ENCODE peak calls at places on chromosomes 2 and 18, in four cellular contexts. K is GM12878, V is HepG2, P is K562. B is an unnamed sample.
A peak's percentile ranks its signal among the peaks of the same experiment; 100 is the strongest.

GRCh38 chr18:25233582-25234362 is 118.2 kb downstream of the ZNF521 start:
- DNase-seq in V (no peak), K (no peak), P (no peak), B (no peak)

GRCh38 chr2:11754705-11755026 is 8.2 kb downstream of the LPIN1 start:
- DNase-seq in K (no peak), V (no peak), P (no peak), B (no peak)

GRCh38 chr2:220961461-220961860 is 610.6 kb downstream of the EPHA4 start:
- DNase-seq in K (no peak), P (no peak), V (no peak), B (no peak)

GRCh38 chr2:9690252-9690651 is 59.5 kb upstream of the YWHAQ start:
- DNase-seq in P (no peak), V (no peak), K (no peak), B (no peak)

GRCh38 chr2:175620035-175620434 is 382.0 kb downstream of the LNPK start:
- DNase-seq in V (no peak), P (no peak), K (no peak), B (no peak)

GRCh38 chr2:102895386-102895785 is 133.6 kb downstream of the TMEM182 start:
- DNase-seq in V (no peak), K (no peak), P (no peak), B (peak; percentile 47)

GRCh38 chr2:33094303-33094702 is 147.6 kb downstream of the LTBP1 start:
- DNase-seq in K (no peak), P (no peak), V (no peak), B (no peak)

GRCh38 chr2:215794829-215795546 is 218.4 kb downstream of the MREG start:
- DNase-seq in V (peak; percentile 72), K (no peak), P (no peak), B (peak; percentile 81)

GRCh38 chr2:233449921-233450853 is 95.9 kb downstream of the DGKD start:
- DNase-seq in V (no peak), K (no peak), P (no peak), B (no peak)

GRCh38 chr2:176445831-176446433 is 176.7 kb downstream of the MTX2 start:
- DNase-seq in V (peak; percentile 13), K (no peak), P (no peak), B (no peak)

GRCh38 chr2:237662671-237663093 is 35.3 kb downstream of the LRRFIP1 start:
- DNase-seq in P (peak; percentile 32), V (peak; percentile 71), K (no peak), B (peak; percentile 96)

GRCh38 chr18:22185298-22185697 is 15.9 kb downstream of the GATA6 start:
- DNase-seq in K (no peak), P (no peak), V (no peak), B (no peak)

GRCh38 chr2:119694994-119695521 is 16.1 kb downstream of the TMEM177 start:
- DNase-seq in K (no peak), P (no peak), V (peak; percentile 66), B (no peak)

GRCh38 chr2:39202639-39203369 is 41.0 kb downstream of the CDKL4 start:
- DNase-seq in P (no peak), V (no peak), K (no peak), B (peak; percentile 56)

GRCh38 chr2:35501076-35501475 is 854.5 kb upstream of the CRIM1 start:
- DNase-seq in K (no peak), V (no peak), P (no peak), B (no peak)

GRCh38 chr2:119149611-119150010 is 8.9 kb downstream of the C1QL2 start:
- DNase-seq in P (no peak), K (no peak), V (no peak), B (no peak)

GRCh38 chr18:68376931-68377330 is 338.0 kb downstream of the TMX3 start:
- DNase-seq in K (no peak), V (no peak), P (no peak), B (no peak)

GRCh38 chr2:240451791-240452470 is 16.5 kb downstream of the GPC1 start:
- DNase-seq in K (no peak), P (no peak), V (no peak), B (no peak)

GRCh38 chr18:39751161-39751560 is 2185.6 kb upstream of the CELF4 start:
- DNase-seq in K (no peak), P (no peak), V (no peak), B (no peak)

GRCh38 chr2:200472853-200473464 is 36.9 kb downstream of the KCTD18 start:
- DNase-seq in P (no peak), V (no peak), K (no peak), B (no peak)

GRCh38 chr2:36352024-36352398 is 3.6 kb upstream of the CRIM1 start:
- DNase-seq in V (peak; percentile 68), P (peak; percentile 44), K (peak; percentile 16), B (peak; percentile 80)

GRCh38 chr2:43139501-43139900 is 86.9 kb downstream of the ZFP36L2 start:
- DNase-seq in V (no peak), P (no peak), K (no peak), B (no peak)

GRCh38 chr2:230665263-230665691 is 47.4 kb upstream of the CAB39 start:
- DNase-seq in V (no peak), P (no peak), K (peak; percentile 73), B (no peak)

GRCh38 chr2:39902103-39902502 is 123.0 kb upstream of the THUMPD2 start:
- DNase-seq in K (no peak), V (no peak), P (no peak), B (no peak)

GRCh38 chr2:232901711-232902578 is 31.9 kb downstream of the SNORC start:
- DNase-seq in K (no peak), V (peak; percentile 60), P (no peak), B (no peak)

GRCh38 chr2:69779258-69779989 is 37.5 kb downstream of the ANXA4 start:
- DNase-seq in V (peak; percentile 31), P (no peak), K (no peak), B (no peak)

GRCh38 chr2:194819367-194819766 is 837.7 kb upstream of the SLC39A10 start:
- DNase-seq in V (no peak), P (no peak), K (no peak), B (peak; percentile 23)
- TF ChIP-seq JUNB in V (no peak), P (no peak), K (no peak), B (no peak)

DNA sequence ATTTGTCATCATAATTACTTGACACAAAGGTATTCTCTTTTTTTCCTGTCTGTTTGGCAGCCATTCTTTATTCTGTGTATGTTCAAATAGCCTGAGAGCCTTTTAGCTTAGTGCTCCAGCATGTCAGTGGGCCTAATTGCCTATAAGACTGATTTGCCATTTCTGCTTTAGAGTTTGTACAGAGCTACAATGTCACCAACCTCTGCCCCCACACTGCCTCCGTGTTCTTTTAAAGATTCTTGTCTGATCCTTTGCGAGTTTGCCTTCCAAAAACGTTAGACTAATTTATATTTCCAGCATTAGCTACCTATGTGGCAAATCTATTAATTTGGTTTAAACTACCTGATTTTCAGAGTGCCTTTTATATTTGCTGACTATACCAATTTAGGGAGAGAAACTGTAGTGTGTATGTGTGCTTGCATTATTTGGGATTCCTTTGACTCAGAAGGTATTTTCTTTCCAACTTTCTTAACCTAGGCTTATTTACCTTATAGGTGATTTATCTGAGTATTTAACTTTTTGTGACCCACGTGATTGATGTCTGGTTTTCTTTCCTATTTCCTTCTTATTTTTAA is 70.8 kb downstream of the FAM117B start:
- DNase-seq in P (no peak), V (no peak), K (no peak), B (no peak)
- TF ChIP-seq CREB1 in P (no peak), V (no peak), K (no peak), B (no peak)

GRCh38 chr2:218280260-218280870 is 10.0 kb downstream of the PNKD start:
- DNase-seq in V (no peak), P (no peak), K (no peak), B (no peak)

GRCh38 chr2:218281449-218281848 is 10.9 kb downstream of the TMBIM1 start:
- DNase-seq in K (no peak), P (no peak), V (no peak), B (no peak)

GRCh38 chr2:218284106-218284811 is 8.0 kb downstream of the TMBIM1 start:
- DNase-seq in K (no peak), V (no peak), P (peak; percentile 33), B (no peak)

GRCh38 chr2:218285604-218286003 is 6.7 kb downstream of the TMBIM1 start:
- DNase-seq in K (no peak), P (no peak), V (no peak), B (no peak)

DNA sequence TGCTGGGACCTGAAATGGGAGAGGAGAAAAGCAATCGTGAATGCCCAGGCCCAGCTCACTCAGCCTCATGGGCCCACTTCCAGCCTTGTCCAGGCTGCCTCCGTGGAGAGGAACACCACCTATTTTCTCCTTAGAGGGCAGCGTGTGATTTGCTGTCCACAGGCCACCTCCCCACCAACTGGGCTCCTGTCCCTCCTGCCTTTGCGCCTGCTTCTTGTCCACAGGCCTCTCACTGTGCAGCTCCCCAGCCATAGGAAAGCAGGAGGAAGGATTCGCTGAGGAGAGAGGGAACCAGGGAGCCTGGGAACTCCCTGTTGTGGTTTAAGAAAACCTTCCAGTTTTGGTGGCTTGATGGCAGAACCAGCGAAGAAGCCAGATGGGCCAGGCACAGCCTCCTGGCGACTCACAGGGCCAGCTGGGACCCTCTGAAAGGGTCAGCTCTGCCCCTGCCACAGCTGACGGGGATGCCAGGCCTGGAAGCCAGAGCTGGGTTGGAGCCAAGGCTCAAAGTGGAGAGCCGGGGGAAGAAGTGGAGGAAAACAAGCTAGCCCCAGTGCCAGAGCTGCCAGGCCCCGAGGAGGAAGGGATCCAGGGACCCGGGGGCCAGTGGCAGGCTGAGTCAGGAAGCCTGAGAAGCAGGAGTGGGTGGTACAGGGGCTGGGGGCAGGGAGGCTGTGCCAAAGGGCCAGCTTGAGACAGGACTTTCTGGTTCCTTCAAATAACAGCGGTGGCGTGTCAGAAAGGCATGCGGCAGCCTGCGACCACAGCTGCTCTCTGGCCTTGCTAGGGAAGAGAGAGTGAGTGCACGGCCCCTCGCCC is 9.9 kb downstream of the TMBIM1 start:
- DNase-seq in K (no peak), V (no peak), P (no peak), B (peak; percentile 14)
- H3K36me3 ChIP-seq in K (peaks cover 7% of the 10 kb centered on the region), V (peaks cover 36% of the 10 kb centered on the region), P (peaks cover 83% of the 10 kb centered on the region), B (no peaks in the 10 kb centered on the region)

DNA sequence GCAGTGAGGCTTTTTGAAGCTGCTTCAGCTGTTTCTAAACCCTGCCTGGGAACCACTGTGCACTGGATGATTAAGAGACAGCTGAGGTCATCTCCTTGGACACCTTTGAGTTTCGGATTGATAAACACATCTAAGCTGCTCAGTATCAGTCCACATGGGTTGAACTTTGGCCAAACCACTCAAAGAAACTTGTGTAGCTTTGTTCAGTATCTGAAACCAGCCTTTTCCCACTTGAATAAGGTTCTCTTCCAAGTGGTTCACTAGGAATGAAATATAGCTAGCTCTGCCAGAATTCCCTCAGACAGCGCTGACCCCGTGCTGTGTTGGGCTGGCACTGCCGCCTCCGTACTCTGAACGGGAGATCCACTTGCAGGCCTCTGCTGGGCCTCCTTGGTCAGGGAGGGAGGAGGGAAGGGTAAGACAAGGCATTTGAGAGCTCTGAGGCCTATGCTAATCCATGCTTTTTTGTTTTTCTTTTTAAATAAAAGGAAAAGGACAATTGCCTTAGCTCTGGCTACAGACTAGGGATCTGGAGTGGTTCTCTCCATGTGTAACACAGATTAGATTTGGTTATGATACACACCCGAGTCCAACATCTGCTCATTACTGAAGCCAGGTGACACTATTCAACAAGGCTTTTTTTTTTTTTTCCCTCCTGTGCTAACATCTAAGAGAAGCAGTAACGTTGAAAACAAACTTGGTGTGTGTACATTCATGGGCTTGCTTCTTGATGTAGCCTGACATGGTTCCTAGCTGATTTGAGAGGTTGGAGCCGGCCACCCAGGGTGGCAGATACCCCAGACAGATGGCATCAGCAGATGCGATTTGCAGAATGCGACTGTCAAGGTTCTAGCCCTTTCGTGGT is 67.7 kb downstream of the NCK2 start:
- DNase-seq in K (no peak), V (peak; percentile 60), P (no peak), B (no peak)
- TF ChIP-seq JUNB in K (peak; percentile 65), V (no peak), P (no peak), B (no peak)

B was measured in GM23338.